ENCODE peak calls at places on chromosomes 1 and 21, in seven cellular contexts. H is IMR-90; V is colonic mucosa; Q is CD8-positive, alpha-beta T cell; J is suprapubic skin; L is left ventricle myocardium inferior; W is upper lobe of right lung. M is an unnamed sample.
A peak's percentile ranks its signal among the peaks of the same experiment; 100 is the strongest.

GRCh38 chr1:241749041-241749798 is 97.1 kb downstream of the WDR64 start:
- DNase-seq in H (no peak), V (no peak), Q (no peak), J (no peak), L (no peak), W (no peak), M (no peak)

GRCh38 chr1:90925928-90926869 is 95.6 kb downstream of the ZNF644 start:
- DNase-seq in H (peak; percentile 84), V (no peak), Q (no peak), J (no peak), L (no peak), W (no peak), M (no peak)

GRCh38 chr1:221274373-221274772 is 395.1 kb downstream of the HLX start:
- DNase-seq in H (no peak), V (no peak), Q (no peak), J (no peak), L (no peak), W (no peak), M (no peak)

GRCh38 chr1:31567956-31568570 is 8.3 kb upstream of the TINAGL1 start:
- DNase-seq in H (no peak), V (peak; percentile 10), Q (no peak), J (no peak), L (no peak), W (no peak), M (no peak)

GRCh38 chr1:2533356-2533755 is 3.3 kb upstream of the HES5 start:
- DNase-seq in H (peak; percentile 28), V (no peak), Q (no peak), J (no peak), L (no peak), W (no peak), M (no peak)

GRCh38 chr1:100851726-100852125 is 42.9 kb downstream of the EXTL2 start:
- DNase-seq in H (no peak), V (no peak), Q (no peak), J (no peak), L (no peak), W (no peak), M (no peak)

GRCh38 chr1:209546390-209547080 is 37.0 kb upstream of the CAMK1G start:
- DNase-seq in H (no peak), V (no peak), Q (no peak), J (no peak), L (no peak), W (no peak), M (no peak)

GRCh38 chr21:26801524-26801923 is 43.7 kb downstream of the ADAMTS1 start:
- DNase-seq in H (peak; percentile 94), V (no peak), Q (no peak), J (no peak), L (no peak), W (no peak), M (no peak)

DNA sequence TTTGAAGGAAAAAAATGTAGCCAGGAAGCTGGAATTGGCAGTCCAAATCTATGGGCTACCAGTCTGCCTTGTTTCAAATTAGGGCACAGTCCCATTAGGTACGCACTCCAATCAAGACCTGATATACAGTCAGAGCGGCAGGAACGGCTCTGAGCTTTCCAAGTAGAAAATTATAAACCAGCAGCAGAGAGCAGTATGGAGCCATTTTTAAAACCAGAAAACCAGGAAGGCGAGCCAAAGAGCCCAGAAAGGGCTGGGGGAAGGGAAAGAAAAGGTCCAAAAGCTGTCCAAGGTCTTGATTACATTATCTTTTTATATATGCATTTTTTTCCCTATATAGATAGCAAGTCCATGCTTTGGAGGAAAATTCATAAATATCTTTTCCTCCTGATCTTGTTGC is 719.0 kb downstream of the RWDD3 start:
- DNase-seq in H (peak; percentile 1), V (no peak), Q (no peak), J (no peak), L (no peak), W (no peak), M (no peak)
- TF ChIP-seq CTCF in H (peak; percentile 10), V (no peak), Q (no peak), J (peak; percentile 1), L (no peak), W (peak; percentile 17), M (no peak)

DNA sequence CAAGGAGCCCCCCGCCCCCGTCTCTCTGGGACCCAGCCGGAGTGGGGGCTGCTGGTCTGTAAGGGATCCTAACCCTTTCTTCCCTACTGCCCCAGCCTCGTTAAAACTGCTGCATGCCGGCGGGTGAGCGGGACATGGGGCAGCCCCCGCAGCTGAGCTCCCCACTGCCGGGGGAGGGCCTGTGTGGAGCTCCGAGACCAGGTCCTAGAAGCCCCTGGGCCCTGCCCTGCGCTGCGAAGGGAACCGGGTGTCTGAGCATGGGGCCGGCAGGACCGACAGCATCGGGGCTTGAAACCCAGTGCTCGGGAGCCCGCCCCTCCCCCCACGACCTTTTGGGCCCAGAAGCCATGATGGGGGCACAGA is 9.2 kb upstream of the COL6A1 start:
- DNase-seq in H (no peak), V (no peak), Q (no peak), J (peak; percentile 74), L (peak; percentile 56), W (peak; percentile 66), M (no peak)
- H3K4me3 ChIP-seq in H (no peak overlapping the region), V (peak overlapping the region; percentile 17), Q (no peak overlapping the region), J (peak overlapping the region; percentile 49), L (peak overlapping the region; percentile 69), W (peak overlapping the region; percentile 58), M (no peak overlapping the region)

GRCh38 chr1:155083865-155084721 is 5.5 kb downstream of the EFNA3 start:
- DNase-seq in H (no peak), V (peak; percentile 89), Q (no peak), J (peak; percentile 89), L (no peak), W (no peak), M (no peak)

GRCh38 chr1:155086856-155087535 is 8.4 kb downstream of the EFNA3 start:
- DNase-seq in H (no peak), V (no peak), Q (no peak), J (no peak), L (no peak), W (no peak), M (no peak)

GRCh38 chr1:155084722-155085503 is 6.3 kb downstream of the EFNA3 start:
- DNase-seq in H (peak; percentile 91), V (peak; percentile 96), Q (peak; percentile 92), J (peak; percentile 97), L (peak; percentile 93), W (peak; percentile 98), M (peak; percentile 60)

GRCh38 chr1:155086182-155086741 is 7.6 kb downstream of the EFNA3 start:
- DNase-seq in H (no peak), V (peak; percentile 77), Q (peak; percentile 80), J (peak; percentile 89), L (peak; percentile 67), W (peak; percentile 86), M (no peak)

GRCh38 chr1:155085504-155086181 is 7.0 kb downstream of the EFNA3 start:
- DNase-seq in H (peak; percentile 21), V (peak; percentile 88), Q (peak; percentile 78), J (peak; percentile 89), L (no peak), W (peak; percentile 88), M (no peak)
- TF ChIP-seq CTCF in H (no peak), V (no peak), Q (no peak), J (no peak), L (no peak), W (no peak), M (no peak)

GRCh38 chr1:198934414-198934813 is 295.6 kb downstream of the PTPRC start:
- DNase-seq in H (no peak), V (no peak), Q (no peak), J (no peak), L (no peak), W (no peak), M (no peak)
- H3K4me3 ChIP-seq in H (peak overlapping the region; percentile 89), V (no peak overlapping the region), Q (peak overlapping the region; percentile 42), J (peak overlapping the region; percentile 53), L (peak overlapping the region; percentile 75), W (peak overlapping the region; percentile 66), M (no peak overlapping the region)

GRCh38 chr1:43035821-43036456 is 77.3 kb upstream of the SLC2A1 start:
- DNase-seq in H (no peak), V (no peak), Q (no peak), J (no peak), L (no peak), W (no peak), M (no peak)
- TF ChIP-seq CTCF in H (no peak), V (no peak), Q (no peak), J (no peak), L (no peak), W (no peak), M (no peak)

M was measured in GM12864.